ENCODE peak calls at places on chromosome 9, in seven cellular contexts. Z, M, H, A, T, E and B are unnamed samples.

GRCh38 chr9:93108301-93109041 is 12.5 kb downstream of the CARD19 start:
- DNase-seq in Z (peak), M (no peak), H (no peak), A (no peak), T (no peak), E (no peak), B (no peak)

GRCh38 chr9:121633144-121633714 is 18.2 kb upstream of the DAB2IP start:
- DNase-seq in Z (no peak), M (no peak), H (no peak), A (no peak), T (no peak), E (no peak), B (no peak)

GRCh38 chr9:35510745-35511428 is 21.0 kb downstream of the RUSC2 start:
- DNase-seq in Z (peak), M (no peak), H (no peak), A (peak), T (peak), E (peak), B (no peak)

GRCh38 chr9:122897969-122898368 is 7.2 kb downstream of the RC3H2 start:
- DNase-seq in Z (no peak), M (no peak), H (no peak), A (no peak), T (no peak), E (peak), B (no peak)

GRCh38 chr9:36862206-36863145 is 171.6 kb downstream of the PAX5 start:
- DNase-seq in Z (no peak), M (no peak), H (no peak), A (peak), T (peak), E (peak), B (peak)

GRCh38 chr9:128891354-128892222 is 9.7 kb downstream of the LRRC8A start:
- DNase-seq in Z (no peak), M (no peak), H (no peak), A (no peak), T (no peak), E (peak), B (no peak)

GRCh38 chr9:12708562-12709298 is 15.5 kb downstream of the TYRP1 start:
- DNase-seq in Z (no peak), M (no peak), H (no peak), A (peak), T (peak), E (peak), B (no peak)

GRCh38 chr9:120389300-120389699 is 190.7 kb downstream of the CDK5RAP2 start:
- DNase-seq in Z (no peak), M (no peak), H (no peak), A (no peak), T (no peak), E (no peak), B (no peak)

GRCh38 chr9:37752646-37753488 is 738 bp upstream of the TRMT10B start:
- DNase-seq in Z (no peak), M (peak), H (no peak), A (no peak), T (no peak), E (peak), B (no peak)

GRCh38 chr9:128372188-128372641 is 1.0 kb downstream of the URM1 start:
- DNase-seq in Z (no peak), M (no peak), H (no peak), A (no peak), T (no peak), E (peak), B (no peak)

GRCh38 chr9:2317591-2317990 is 302.4 kb downstream of the SMARCA2 start:
- DNase-seq in Z (no peak), M (no peak), H (no peak), A (no peak), T (peak), E (peak), B (no peak)

GRCh38 chr9:111533099-111533785 is 8.3 kb downstream of the ZNF483 start:
- DNase-seq in Z (no peak), M (no peak), H (no peak), A (no peak), T (peak), E (peak), B (no peak)